ENCODE peak calls at places on chromosomes 1 and 21, in five cellular contexts. E is stimulated activated CD8-positive, alpha-beta memory T cell treated with anti-CD3 and anti-CD28 coated beads, Interleukin-7, amount 100 ng/mL, for 24 hours; V is mesenchymal stem cell; H is T-helper 2 cell; G is transverse colon. Q is an unnamed sample.

GRCh38 chr1:101150676-101151075 is 86.1 kb upstream of the S1PR1 start:
- DNase-seq in V (no peak), G (no peak), H (no peak), E (no peak), Q (peak)

GRCh38 chr21:37281993-37282392 is 14.9 kb upstream of the VPS26C start:
- DNase-seq in G (peak), H (no peak), V (no peak), E (no peak), Q (no peak)

GRCh38 chr21:37557261-37557950 is 190.8 kb downstream of the DYRK1A start:
- DNase-seq in G (no peak), H (no peak), V (no peak), E (no peak), Q (no peak)

GRCh38 chr21:34609951-34610549 is 4.9 kb downstream of the RCAN1 start:
- DNase-seq in H (no peak), E (no peak), G (no peak), V (no peak), Q (no peak)

GRCh38 chr1:1862905-1863547 is 27.9 kb downstream of the GNB1 start:
- DNase-seq in G (no peak), E (no peak), H (no peak), V (no peak), Q (peak)

GRCh38 chr1:109980324-109981127 is 4.0 kb upstream of the AHCYL1 start:
- DNase-seq in E (no peak), V (no peak), H (no peak), G (peak), Q (no peak)

GRCh38 chr1:91553196-91553595 is 52.5 kb downstream of the CDC7 start:
- DNase-seq in G (no peak), V (peak), H (no peak), E (no peak), Q (peak)

GRCh38 chr1:242243472-242243871 is 244.6 kb upstream of the MAP1LC3C start:
- DNase-seq in V (no peak), H (no peak), G (no peak), E (no peak), Q (peak)

GRCh38 chr1:84370831-84371394 is 27.4 kb upstream of the DNASE2B start:
- DNase-seq in V (peak), H (no peak), G (no peak), E (no peak), Q (peak)

GRCh38 chr1:212229654-212230053 is 55.6 kb upstream of the PPP2R5A start:
- DNase-seq in V (peak), E (no peak), G (no peak), H (no peak), Q (peak)

GRCh38 chr1:72439036-72439435 is 156.7 kb upstream of the NEGR1 start:
- DNase-seq in H (no peak), E (no peak), V (no peak), G (no peak), Q (peak)

GRCh38 chr1:9437931-9438330 is 101.3 kb upstream of the SLC25A33 start:
- DNase-seq in H (no peak), V (peak), E (no peak), G (peak), Q (peak)

GRCh38 chr1:58143972-58144752 is 402.4 kb downstream of the OMA1 start:
- DNase-seq in E (no peak), G (no peak), H (no peak), V (no peak), Q (no peak)

GRCh38 chr1:237671262-237671661 is 219.5 kb downstream of the ZP4 start:
- DNase-seq in V (no peak), H (no peak), G (no peak), E (no peak), Q (no peak)

GRCh38 chr1:39127513-39127912 is 77.0 kb upstream of the MACF1 start:
- DNase-seq in E (no peak), H (no peak), V (peak), G (no peak), Q (peak)

GRCh38 chr1:206467915-206468314 is 2.4 kb upstream of the IKBKE start:
- DNase-seq in G (peak), E (no peak), H (no peak), V (peak), Q (no peak)

GRCh38 chr1:201376464-201377374 is 761 bp downstream of the TNNT2 start:
- DNase-seq in E (no peak), V (peak), G (peak), H (no peak), Q (peak)

GRCh38 chr1:183304466-183305122 is 113.6 kb downstream of the NMNAT2 start:
- DNase-seq in E (no peak), H (no peak), G (no peak), V (no peak), Q (no peak)

GRCh38 chr21:35191754-35192153 is 142.7 kb upstream of the RUNX1 start:
- DNase-seq in V (no peak), G (no peak), H (no peak), E (no peak), Q (no peak)

GRCh38 chr21:40827509-40827908 is 19.4 kb downstream of the DSCAM start:
- DNase-seq in H (no peak), E (no peak), V (no peak), G (no peak), Q (no peak)

GRCh38 chr1:23010734-23011449 is 4.8 kb downstream of the TEX46 start:
- DNase-seq in H (no peak), E (no peak), V (peak), G (no peak), Q (peak)

GRCh38 chr1:117093091-117093534 is 28.4 kb downstream of the TRIM45 start:
- DNase-seq in G (peak), E (no peak), V (peak), H (no peak), Q (peak)

GRCh38 chr1:214224605-214225354 is 56.2 kb upstream of the SMYD2 start:
- DNase-seq in V (peak), E (no peak), G (no peak), H (no peak), Q (peak)

GRCh38 chr21:15066231-15066577 is 1.4 kb upstream of the NRIP1 start:
- DNase-seq in E (no peak), V (no peak), H (no peak), G (no peak), Q (no peak)

GRCh38 chr1:14767075-14767474 is 168.6 kb downstream of the KAZN start:
- DNase-seq in V (no peak), H (no peak), G (no peak), E (no peak), Q (no peak)

GRCh38 chr21:45836268-45836655 is 145.3 kb upstream of the COL6A1 start:
- DNase-seq in G (no peak), E (no peak), V (peak), H (no peak), Q (peak)

GRCh38 chr1:40140211-40140709 is 20.9 kb upstream of the RLF start:
- DNase-seq in V (peak), E (no peak), G (no peak), H (no peak), Q (peak)